ENCODE peak calls at places on chromosomes 13 and 19, in five cellular contexts. J, I, D, F and Y are unnamed samples.

GRCh38 chr19:47618771-47619170 is 9.8 kb downstream of the BICRA start:
- DNase-seq in J (no peak), F (no peak), D (no peak), I (peak), Y (peak)

GRCh38 chr19:45779231-45780145 is 2.8 kb downstream of the DMPK start:
- DNase-seq in F (peak), D (peak), J (peak), I (peak), Y (peak)

GRCh38 chr13:28831117-28831516 is 11.0 kb downstream of the MTUS2 start:
- DNase-seq in D (no peak), F (no peak), I (no peak), J (no peak), Y (no peak)

GRCh38 chr19:1020868-1021425 is at the start of gene TMEM259:
- DNase-seq in J (peak), I (peak), F (peak), D (peak), Y (peak)

GRCh38 chr19:13890136-13890535 is 13.2 kb downstream of the NANOS3 start:
- DNase-seq in D (no peak), J (no peak), F (no peak), I (no peak), Y (no peak)

GRCh38 chr13:109121826-109122225 is 492.4 kb downstream of the MYO16 start:
- DNase-seq in D (peak), I (no peak), J (no peak), F (no peak), Y (no peak)

GRCh38 chr13:111917086-111917485 is 149.9 kb upstream of the SOX1 start:
- DNase-seq in J (no peak), D (no peak), F (no peak), I (no peak), Y (no peak)

GRCh38 chr13:60427285-60427684 is 30.3 kb downstream of the TDRD3 start:
- DNase-seq in J (no peak), D (no peak), I (no peak), F (no peak), Y (no peak)

GRCh38 chr13:48828962-48829405 is 146.7 kb upstream of the FNDC3A start:
- DNase-seq in D (peak), F (no peak), I (no peak), J (peak), Y (no peak)

GRCh38 chr13:113843063-113843654 is 20.7 kb downstream of the GAS6 start:
- DNase-seq in J (no peak), F (peak), I (no peak), D (no peak), Y (no peak)

GRCh38 chr19:52724701-52725514 is 9.9 kb downstream of the ZNF611 start:
- DNase-seq in J (no peak), D (no peak), I (no peak), F (no peak), Y (no peak)

GRCh38 chr19:10874019-10874418 is 2.7 kb downstream of the CARM1 start:
- DNase-seq in I (no peak), J (no peak), F (no peak), D (no peak), Y (no peak)

GRCh38 chr13:95248953-95249352 is 52.3 kb downstream of the ABCC4 start:
- DNase-seq in D (no peak), I (no peak), F (no peak), J (no peak), Y (no peak)

GRCh38 chr13:93522486-93522885 is 295.9 kb downstream of the GPC6 start:
- DNase-seq in I (peak), F (no peak), D (peak), J (no peak), Y (no peak)

GRCh38 chr19:29965529-29965928 is 23.5 kb downstream of the URI1 start:
- DNase-seq in I (peak), D (no peak), F (no peak), J (peak), Y (no peak)